ENCODE peak calls at places on chromosomes 4 and X, in five cellular contexts. I is colonic mucosa, P is uterus, K is tibial nerve, D is GM12878. W is an unnamed sample.

GRCh38 chr4:87853108-87853507 is 20.3 kb downstream of the MEPE start:
- DNase-seq in P (no peak), I (no peak), K (peak; percentile 34), D (no peak), W (no peak)

GRCh38 chr4:185344743-185345538 is 50.8 kb downstream of the LRP2BP start:
- DNase-seq in K (no peak), I (no peak), P (no peak), D (peak; percentile 77), W (no peak)

GRCh38 chr4:176656108-176656507 is 136.6 kb downstream of the VEGFC start:
- DNase-seq in K (no peak), I (no peak), P (no peak), D (no peak), W (no peak)

GRCh38 chrX:151416521-151417048 is 19.6 kb downstream of the VMA21 start:
- DNase-seq in P (no peak), I (no peak), K (no peak), D (no peak), W (no peak)

GRCh38 chrX:129108936-129109335 is 414.4 kb downstream of the SMARCA1 start:
- DNase-seq in D (no peak), K (no peak), P (no peak), I (no peak), W (no peak)

GRCh38 chr4:150133605-150134004 is 55.4 kb downstream of the DCLK2 start:
- DNase-seq in K (no peak), D (no peak), I (no peak), P (no peak), W (no peak)

GRCh38 chr4:155777971-155778710 is 19.3 kb downstream of the GUCY1B1 start:
- DNase-seq in I (no peak), D (no peak), K (no peak), P (no peak), W (no peak)

GRCh38 chrX:9851890-9852289 is 65.7 kb downstream of the SHROOM2 start:
- DNase-seq in K (no peak), I (no peak), P (no peak), D (no peak), W (no peak)

GRCh38 chrX:150919401-150919800 is 20.9 kb upstream of the CD99L2 start:
- DNase-seq in I (no peak), K (no peak), P (no peak), D (no peak), W (no peak)

GRCh38 chr4:10364194-10364593 is 93.0 kb downstream of the ZNF518B start:
- DNase-seq in P (no peak), D (no peak), I (no peak), K (no peak), W (no peak)

GRCh38 chrX:15434205-15434604 is 50.0 kb upstream of the VEGFD start:
- DNase-seq in K (no peak), I (no peak), P (no peak), D (no peak), W (no peak)

GRCh38 chr4:177308125-177308524 is 1.5 kb upstream of the NEIL3 start:
- DNase-seq in K (no peak), D (no peak), P (no peak), I (no peak), W (no peak)

GRCh38 chr4:103948244-103949018 is 228.6 kb upstream of the TACR3 start:
- DNase-seq in I (no peak), P (no peak), K (no peak), D (no peak), W (no peak)

GRCh38 chr4:149836546-149836945 is 20.9 kb upstream of the IQCM start:
- DNase-seq in I (no peak), P (no peak), D (no peak), K (no peak), W (no peak)

DNA sequence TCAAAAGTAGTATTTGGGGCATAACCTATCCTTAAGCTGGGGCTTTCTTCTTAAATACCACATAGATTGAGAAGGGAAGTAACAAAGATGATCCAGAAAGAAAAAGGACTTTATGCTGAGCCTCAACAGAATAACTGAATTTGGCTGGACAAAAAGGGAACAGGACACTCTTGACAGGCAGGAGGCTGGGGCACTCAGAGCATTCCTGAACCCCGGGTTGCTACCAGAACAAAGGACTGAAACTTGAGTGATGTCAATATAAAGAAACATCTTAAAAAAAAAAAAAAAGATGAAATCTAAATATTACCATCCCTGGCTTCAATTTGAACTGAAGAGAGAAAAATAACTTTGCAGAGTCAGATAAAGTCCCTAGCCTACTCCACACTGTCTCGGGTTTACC is 23.9 kb downstream of the RELL1 start:
- DNase-seq in P (no peak), K (no peak), I (no peak), D (no peak), W (no peak)
- H3K4me1 ChIP-seq in P (peaks cover 8% of the 10 kb centered on the region), K (no peaks in the 10 kb centered on the region), I (peaks cover 21% of the 10 kb centered on the region), D (peaks cover 8% of the 10 kb centered on the region), W (peaks cover 89% of the 10 kb centered on the region)

DNA sequence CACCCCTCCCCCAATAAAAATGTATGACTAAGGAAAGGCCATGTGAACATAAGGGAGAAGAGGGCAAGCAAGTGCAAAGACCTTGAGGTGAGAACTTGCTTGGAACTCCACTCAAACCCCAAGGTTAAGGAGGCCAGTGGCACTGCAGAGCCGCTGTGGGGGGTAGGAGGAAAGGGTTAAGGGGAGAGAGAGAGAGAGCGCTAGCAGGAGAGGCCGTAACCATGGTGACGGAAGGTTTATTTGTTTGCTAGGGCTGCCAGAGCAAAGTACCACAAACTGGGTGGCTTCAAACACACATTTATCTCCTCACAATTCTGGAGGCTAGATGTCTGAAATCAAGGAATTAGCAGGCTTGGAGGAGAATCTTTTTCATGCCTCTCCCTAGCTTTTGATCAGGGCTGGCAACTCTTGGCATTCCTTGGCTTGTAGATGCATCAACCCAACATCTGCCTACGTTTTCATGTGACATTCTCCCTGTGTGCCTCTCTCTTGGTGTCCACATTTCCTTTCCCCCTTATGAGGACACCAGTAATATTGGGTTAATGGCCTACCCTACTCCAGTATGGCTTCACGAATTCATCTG is 35.2 kb downstream of the SMIM20 start:
- DNase-seq in K (no peak), I (peak; percentile 45), D (no peak), P (no peak), W (no peak)
- H3K27ac ChIP-seq in K (no peak overlapping the region), I (no peak overlapping the region), D (no peak overlapping the region), P (no peak overlapping the region), W (no peak overlapping the region)

GRCh38 chr4:8439914-8440490 is 521 bp downstream of the ACOX3 start:
- DNase-seq in D (no peak), K (peak; percentile 52), I (no peak), P (no peak), W (peak; percentile 20)
- H3K4me1 ChIP-seq in D (peaks cover 12% of the 10 kb centered on the region), K (no peaks in the 10 kb centered on the region), I (peaks cover 9% of the 10 kb centered on the region), P (peaks cover 14% of the 10 kb centered on the region), W (peaks cover 66% of the 10 kb centered on the region)

GRCh38 chr4:89491731-89492235 is 184.2 kb upstream of the GPRIN3 start:
- DNase-seq in I (no peak), D (no peak), K (no peak), P (no peak), W (no peak)
- H3K27ac ChIP-seq in I (no peak overlapping the region), D (no peak overlapping the region), K (no peak overlapping the region), P (no peak overlapping the region), W (no peak overlapping the region)

GRCh38 chr4:779555-779954 is 46.4 kb downstream of the CPLX1 start:
- DNase-seq in K (no peak), I (no peak), P (no peak), D (no peak), W (no peak)

GRCh38 chr4:776743-777441 is 49.0 kb downstream of the CPLX1 start:
- DNase-seq in I (no peak), K (no peak), P (no peak), D (no peak), W (no peak)

GRCh38 chr4:780730-781492 is 45.0 kb downstream of the CPLX1 start:
- DNase-seq in D (no peak), P (no peak), K (no peak), I (peak; percentile 27), W (no peak)

GRCh38 chr4:781493-782216 is 44.3 kb downstream of the CPLX1 start:
- DNase-seq in D (peak; percentile 93), K (peak; percentile 98), P (peak; percentile 99), I (peak; percentile 99), W (peak; percentile 97)

GRCh38 chr4:777520-778262 is 48.2 kb downstream of the CPLX1 start:
- DNase-seq in D (no peak), I (no peak), K (no peak), P (no peak), W (no peak)
- H3K4me1 ChIP-seq in D (peaks cover 11% of the 10 kb centered on the region), I (peaks cover 6% of the 10 kb centered on the region), K (no peaks in the 10 kb centered on the region), P (peaks cover 9% of the 10 kb centered on the region), W (peaks cover 36% of the 10 kb centered on the region)

GRCh38 chrX:108447303-108447702 is 7.7 kb downstream of the COL4A5 start:
- DNase-seq in P (no peak), D (no peak), K (no peak), I (no peak), W (no peak)
- H3K27ac ChIP-seq in P (no peak overlapping the region), D (no peak overlapping the region), K (no peak overlapping the region), I (no peak overlapping the region), W (no peak overlapping the region)

GRCh38 chr4:128573781-128574508 is 235.6 kb upstream of the JADE1 start:
- DNase-seq in I (no peak), K (no peak), P (no peak), D (no peak), W (no peak)
- H3K4me1 ChIP-seq in I (no peaks in the 10 kb centered on the region), K (no peaks in the 10 kb centered on the region), P (no peaks in the 10 kb centered on the region), D (no peaks in the 10 kb centered on the region), W (peaks cover 30% of the 10 kb centered on the region)

GRCh38 chr4:61590881-61591280 is 390.8 kb downstream of the ADGRL3 start:
- DNase-seq in D (no peak), I (no peak), P (no peak), K (no peak), W (no peak)
- H3K27ac ChIP-seq in D (no peak overlapping the region), I (no peak overlapping the region), P (no peak overlapping the region), K (no peak overlapping the region), W (no peak overlapping the region)

GRCh38 chr4:128282516-128282915 is 5.1 kb downstream of the PGRMC2 start:
- DNase-seq in D (no peak), K (no peak), I (no peak), P (no peak), W (no peak)
- H3K4me1 ChIP-seq in D (no peaks in the 10 kb centered on the region), K (no peaks in the 10 kb centered on the region), I (no peaks in the 10 kb centered on the region), P (no peaks in the 10 kb centered on the region), W (peaks cover 47% of the 10 kb centered on the region)

W was measured in gastrocnemius medialis.